ENCODE peak calls at places on chromosomes 6 and 20, in ten cellular contexts. One of them, this sample, is unnamed.

GRCh38 chr6:144066745-144067484 is 28.5 kb downstream of the SF3B5 start:
- DNase-seq in activated CD8-positive, alpha-beta T cell treated with anti-CD3 and anti-CD28 coated beads for 36 hours: peak
- DNase-seq in fibroblast of the aortic adventitia: no peak
- DNase-seq in GM20000: peak
- DNase-seq in IMR-90: no peak
- DNase-seq in fibroblast of pulmonary artery: no peak
- DNase-seq in thoracic aorta: no peak
- DNase-seq in AG10803: no peak
- DNase-seq in retinal pigment epithelial cell: no peak
- DNase-seq in HFFc6: no peak
- DNase-seq in this sample: no peak

GRCh38 chr6:167811689-167812487 is 14.8 kb upstream of the AFDN start:
- DNase-seq in activated CD8-positive, alpha-beta T cell treated with anti-CD3 and anti-CD28 coated beads for 36 hours: no peak
- DNase-seq in fibroblast of the aortic adventitia: no peak
- DNase-seq in GM20000: no peak
- DNase-seq in IMR-90: no peak
- DNase-seq in fibroblast of pulmonary artery: peak
- DNase-seq in thoracic aorta: no peak
- DNase-seq in AG10803: no peak
- DNase-seq in retinal pigment epithelial cell: no peak
- DNase-seq in HFFc6: no peak
- DNase-seq in this sample: no peak

GRCh38 chr20:47691632-47692031 is 93.6 kb downstream of the SULF2 start:
- DNase-seq in activated CD8-positive, alpha-beta T cell treated with anti-CD3 and anti-CD28 coated beads for 36 hours: no peak
- DNase-seq in fibroblast of the aortic adventitia: peak
- DNase-seq in GM20000: no peak
- DNase-seq in IMR-90: peak
- DNase-seq in fibroblast of pulmonary artery: peak
- DNase-seq in thoracic aorta: no peak
- DNase-seq in AG10803: peak
- DNase-seq in retinal pigment epithelial cell: no peak
- DNase-seq in HFFc6: peak
- DNase-seq in this sample: no peak

GRCh38 chr6:70547313-70547712 is 19.4 kb upstream of the SDHAF4 start:
- DNase-seq in activated CD8-positive, alpha-beta T cell treated with anti-CD3 and anti-CD28 coated beads for 36 hours: no peak
- DNase-seq in fibroblast of the aortic adventitia: peak
- DNase-seq in GM20000: no peak
- DNase-seq in IMR-90: peak
- DNase-seq in fibroblast of pulmonary artery: peak
- DNase-seq in thoracic aorta: no peak
- DNase-seq in AG10803: peak
- DNase-seq in retinal pigment epithelial cell: no peak
- DNase-seq in HFFc6: peak
- DNase-seq in this sample: no peak

GRCh38 chr20:31845300-31845863 is at the start of gene FOXS1:
- DNase-seq in activated CD8-positive, alpha-beta T cell treated with anti-CD3 and anti-CD28 coated beads for 36 hours: no peak
- DNase-seq in fibroblast of the aortic adventitia: no peak
- DNase-seq in GM20000: no peak
- DNase-seq in IMR-90: no peak
- DNase-seq in fibroblast of pulmonary artery: peak
- DNase-seq in thoracic aorta: peak
- DNase-seq in AG10803: no peak
- DNase-seq in retinal pigment epithelial cell: no peak
- DNase-seq in HFFc6: no peak
- DNase-seq in this sample: peak

GRCh38 chr6:52310932-52311331 is 26.4 kb upstream of the MCM3 start:
- DNase-seq in activated CD8-positive, alpha-beta T cell treated with anti-CD3 and anti-CD28 coated beads for 36 hours: no peak
- DNase-seq in fibroblast of the aortic adventitia: no peak
- DNase-seq in GM20000: no peak
- DNase-seq in IMR-90: no peak
- DNase-seq in fibroblast of pulmonary artery: no peak
- DNase-seq in thoracic aorta: no peak
- DNase-seq in AG10803: no peak
- DNase-seq in retinal pigment epithelial cell: no peak
- DNase-seq in HFFc6: no peak
- DNase-seq in this sample: no peak

GRCh38 chr6:108685970-108686369 is 125.3 kb downstream of the FOXO3 start:
- DNase-seq in activated CD8-positive, alpha-beta T cell treated with anti-CD3 and anti-CD28 coated beads for 36 hours: no peak
- DNase-seq in fibroblast of the aortic adventitia: no peak
- DNase-seq in GM20000: no peak
- DNase-seq in IMR-90: no peak
- DNase-seq in fibroblast of pulmonary artery: no peak
- DNase-seq in thoracic aorta: no peak
- DNase-seq in AG10803: no peak
- DNase-seq in retinal pigment epithelial cell: no peak
- DNase-seq in HFFc6: no peak
- DNase-seq in this sample: no peak

GRCh38 chr6:69294862-69295261 is 501.9 kb downstream of the LMBRD1 start:
- DNase-seq in activated CD8-positive, alpha-beta T cell treated with anti-CD3 and anti-CD28 coated beads for 36 hours: no peak
- DNase-seq in fibroblast of the aortic adventitia: no peak
- DNase-seq in GM20000: no peak
- DNase-seq in IMR-90: no peak
- DNase-seq in fibroblast of pulmonary artery: no peak
- DNase-seq in thoracic aorta: no peak
- DNase-seq in AG10803: no peak
- DNase-seq in retinal pigment epithelial cell: no peak
- DNase-seq in HFFc6: no peak
- DNase-seq in this sample: no peak

GRCh38 chr6:166010585-166010984 is 157.1 kb downstream of the TBXT start:
- DNase-seq in activated CD8-positive, alpha-beta T cell treated with anti-CD3 and anti-CD28 coated beads for 36 hours: no peak
- DNase-seq in fibroblast of the aortic adventitia: no peak
- DNase-seq in GM20000: no peak
- DNase-seq in IMR-90: no peak
- DNase-seq in fibroblast of pulmonary artery: no peak
- DNase-seq in thoracic aorta: no peak
- DNase-seq in AG10803: no peak
- DNase-seq in retinal pigment epithelial cell: no peak
- DNase-seq in HFFc6: no peak
- DNase-seq in this sample: no peak

GRCh38 chr20:61659652-61660346 is 405.9 kb downstream of the TAF4 start:
- DNase-seq in activated CD8-positive, alpha-beta T cell treated with anti-CD3 and anti-CD28 coated beads for 36 hours: no peak
- DNase-seq in fibroblast of the aortic adventitia: no peak
- DNase-seq in GM20000: no peak
- DNase-seq in IMR-90: no peak
- DNase-seq in fibroblast of pulmonary artery: no peak
- DNase-seq in thoracic aorta: no peak
- DNase-seq in AG10803: no peak
- DNase-seq in retinal pigment epithelial cell: no peak
- DNase-seq in HFFc6: no peak
- DNase-seq in this sample: no peak

GRCh38 chr6:33590531-33591198 is 10.6 kb upstream of the BAK1 start:
- DNase-seq in activated CD8-positive, alpha-beta T cell treated with anti-CD3 and anti-CD28 coated beads for 36 hours: no peak
- DNase-seq in fibroblast of the aortic adventitia: no peak
- DNase-seq in GM20000: no peak
- DNase-seq in IMR-90: no peak
- DNase-seq in fibroblast of pulmonary artery: no peak
- DNase-seq in thoracic aorta: no peak
- DNase-seq in AG10803: peak
- DNase-seq in retinal pigment epithelial cell: no peak
- DNase-seq in HFFc6: peak
- DNase-seq in this sample: no peak

GRCh38 chr6:6707143-6707542 is 118.6 kb downstream of the LY86 start:
- DNase-seq in activated CD8-positive, alpha-beta T cell treated with anti-CD3 and anti-CD28 coated beads for 36 hours: no peak
- DNase-seq in fibroblast of the aortic adventitia: no peak
- DNase-seq in GM20000: no peak
- DNase-seq in IMR-90: no peak
- DNase-seq in fibroblast of pulmonary artery: no peak
- DNase-seq in thoracic aorta: no peak
- DNase-seq in AG10803: no peak
- DNase-seq in retinal pigment epithelial cell: no peak
- DNase-seq in HFFc6: no peak
- DNase-seq in this sample: no peak

GRCh38 chr6:35972471-35972985 is 51.6 kb upstream of the SRPK1 start:
- DNase-seq in activated CD8-positive, alpha-beta T cell treated with anti-CD3 and anti-CD28 coated beads for 36 hours: no peak
- DNase-seq in fibroblast of the aortic adventitia: peak
- DNase-seq in GM20000: no peak
- DNase-seq in IMR-90: no peak
- DNase-seq in fibroblast of pulmonary artery: no peak
- DNase-seq in thoracic aorta: no peak
- DNase-seq in AG10803: no peak
- DNase-seq in retinal pigment epithelial cell: no peak
- DNase-seq in HFFc6: no peak
- DNase-seq in this sample: no peak

GRCh38 chr6:89874438-89874837 is 19.8 kb upstream of the GJA10 start:
- DNase-seq in activated CD8-positive, alpha-beta T cell treated with anti-CD3 and anti-CD28 coated beads for 36 hours: no peak
- DNase-seq in fibroblast of the aortic adventitia: no peak
- DNase-seq in GM20000: no peak
- DNase-seq in IMR-90: no peak
- DNase-seq in fibroblast of pulmonary artery: no peak
- DNase-seq in thoracic aorta: no peak
- DNase-seq in AG10803: no peak
- DNase-seq in retinal pigment epithelial cell: no peak
- DNase-seq in HFFc6: no peak
- DNase-seq in this sample: no peak

GRCh38 chr6:159533568-159533967 is 159.5 kb downstream of the SOD2 start:
- DNase-seq in activated CD8-positive, alpha-beta T cell treated with anti-CD3 and anti-CD28 coated beads for 36 hours: no peak
- DNase-seq in fibroblast of the aortic adventitia: peak
- DNase-seq in GM20000: no peak
- DNase-seq in IMR-90: peak
- DNase-seq in fibroblast of pulmonary artery: no peak
- DNase-seq in thoracic aorta: no peak
- DNase-seq in AG10803: peak
- DNase-seq in retinal pigment epithelial cell: no peak
- DNase-seq in HFFc6: peak
- DNase-seq in this sample: no peak

GRCh38 chr6:89313006-89313405 is 2.1 kb downstream of the GABRR2 start:
- DNase-seq in activated CD8-positive, alpha-beta T cell treated with anti-CD3 and anti-CD28 coated beads for 36 hours: no peak
- DNase-seq in fibroblast of the aortic adventitia: peak
- DNase-seq in GM20000: no peak
- DNase-seq in IMR-90: peak
- DNase-seq in fibroblast of pulmonary artery: peak
- DNase-seq in thoracic aorta: peak
- DNase-seq in AG10803: peak
- DNase-seq in retinal pigment epithelial cell: peak
- DNase-seq in HFFc6: peak
- DNase-seq in this sample: no peak

GRCh38 chr20:19212524-19213502 is at the start of gene SLC24A3:
- DNase-seq in activated CD8-positive, alpha-beta T cell treated with anti-CD3 and anti-CD28 coated beads for 36 hours: peak
- DNase-seq in fibroblast of the aortic adventitia: no peak
- DNase-seq in GM20000: peak
- DNase-seq in IMR-90: no peak
- DNase-seq in fibroblast of pulmonary artery: peak
- DNase-seq in thoracic aorta: no peak
- DNase-seq in AG10803: peak
- DNase-seq in retinal pigment epithelial cell: no peak
- DNase-seq in HFFc6: no peak
- DNase-seq in this sample: peak

GRCh38 chr6:163100259-163100658 is 314.3 kb upstream of the QKI start:
- DNase-seq in activated CD8-positive, alpha-beta T cell treated with anti-CD3 and anti-CD28 coated beads for 36 hours: no peak
- DNase-seq in fibroblast of the aortic adventitia: no peak
- DNase-seq in GM20000: no peak
- DNase-seq in IMR-90: no peak
- DNase-seq in fibroblast of pulmonary artery: no peak
- DNase-seq in thoracic aorta: no peak
- DNase-seq in AG10803: no peak
- DNase-seq in retinal pigment epithelial cell: no peak
- DNase-seq in HFFc6: no peak
- DNase-seq in this sample: no peak
- TF ChIP-seq CTCF in activated CD8-positive, alpha-beta T cell treated with anti-CD3 and anti-CD28 coated beads for 36 hours: no peak
- TF ChIP-seq CTCF in fibroblast of the aortic adventitia: no peak
- TF ChIP-seq CTCF in GM20000: no peak
- TF ChIP-seq CTCF in IMR-90: no peak
- TF ChIP-seq CTCF in fibroblast of pulmonary artery: no peak
- TF ChIP-seq CTCF in thoracic aorta: no peak
- TF ChIP-seq CTCF in AG10803: no peak
- TF ChIP-seq CTCF in retinal pigment epithelial cell: no peak
- TF ChIP-seq CTCF in HFFc6: no peak
- TF ChIP-seq CTCF in this sample: no peak

DNA sequence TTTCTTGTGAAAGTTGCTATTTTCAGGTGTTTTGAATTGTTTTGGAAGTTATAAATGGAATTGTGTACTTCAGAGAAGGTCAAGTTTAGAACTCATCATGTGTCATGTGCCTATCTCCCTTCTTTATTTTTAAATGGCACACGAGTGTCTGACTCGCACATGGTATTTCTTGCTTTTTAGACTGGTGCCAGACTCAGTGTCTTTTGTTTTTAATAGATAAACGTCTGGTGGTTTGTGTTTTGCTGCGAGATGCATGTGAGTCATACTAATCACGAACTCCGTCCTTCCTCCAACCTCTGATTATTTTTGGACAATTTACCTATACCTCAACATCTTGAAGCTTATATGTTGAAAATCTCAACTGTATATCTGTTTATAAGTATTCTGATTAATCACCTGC is 292.1 kb downstream of the CDKAL1 start:
- DNase-seq in activated CD8-positive, alpha-beta T cell treated with anti-CD3 and anti-CD28 coated beads for 36 hours: no peak
- DNase-seq in fibroblast of the aortic adventitia: peak
- DNase-seq in GM20000: no peak
- DNase-seq in IMR-90: peak
- DNase-seq in fibroblast of pulmonary artery: peak
- DNase-seq in thoracic aorta: no peak
- DNase-seq in AG10803: peak
- DNase-seq in retinal pigment epithelial cell: no peak
- DNase-seq in HFFc6: peak
- DNase-seq in this sample: no peak
- TF ChIP-seq CTCF in activated CD8-positive, alpha-beta T cell treated with anti-CD3 and anti-CD28 coated beads for 36 hours: no peak
- TF ChIP-seq CTCF in fibroblast of the aortic adventitia: no peak
- TF ChIP-seq CTCF in GM20000: no peak
- TF ChIP-seq CTCF in IMR-90: no peak
- TF ChIP-seq CTCF in fibroblast of pulmonary artery: no peak
- TF ChIP-seq CTCF in thoracic aorta: no peak
- TF ChIP-seq CTCF in AG10803: no peak
- TF ChIP-seq CTCF in retinal pigment epithelial cell: no peak
- TF ChIP-seq CTCF in HFFc6: no peak
- TF ChIP-seq CTCF in this sample: no peak

GRCh38 chr6:28896505-28897392 is 27.0 kb downstream of the TRIM27 start:
- DNase-seq in activated CD8-positive, alpha-beta T cell treated with anti-CD3 and anti-CD28 coated beads for 36 hours: peak
- DNase-seq in fibroblast of the aortic adventitia: peak
- DNase-seq in GM20000: peak
- DNase-seq in IMR-90: peak
- DNase-seq in fibroblast of pulmonary artery: peak
- DNase-seq in thoracic aorta: no peak
- DNase-seq in AG10803: peak
- DNase-seq in retinal pigment epithelial cell: peak
- DNase-seq in HFFc6: peak
- DNase-seq in this sample: no peak
- TF ChIP-seq CTCF in activated CD8-positive, alpha-beta T cell treated with anti-CD3 and anti-CD28 coated beads for 36 hours: no peak
- TF ChIP-seq CTCF in fibroblast of the aortic adventitia: peak
- TF ChIP-seq CTCF in GM20000: peak
- TF ChIP-seq CTCF in IMR-90: no peak
- TF ChIP-seq CTCF in fibroblast of pulmonary artery: peak
- TF ChIP-seq CTCF in thoracic aorta: peak
- TF ChIP-seq CTCF in AG10803: peak
- TF ChIP-seq CTCF in retinal pigment epithelial cell: peak
- TF ChIP-seq CTCF in HFFc6: peak
- TF ChIP-seq CTCF in this sample: peak

GRCh38 chr6:3643921-3644320 is 107.6 kb downstream of the PXDC1 start:
- DNase-seq in activated CD8-positive, alpha-beta T cell treated with anti-CD3 and anti-CD28 coated beads for 36 hours: no peak
- DNase-seq in fibroblast of the aortic adventitia: no peak
- DNase-seq in GM20000: no peak
- DNase-seq in IMR-90: no peak
- DNase-seq in fibroblast of pulmonary artery: no peak
- DNase-seq in thoracic aorta: no peak
- DNase-seq in AG10803: no peak
- DNase-seq in retinal pigment epithelial cell: no peak
- DNase-seq in HFFc6: no peak
- DNase-seq in this sample: no peak
- TF ChIP-seq CTCF in activated CD8-positive, alpha-beta T cell treated with anti-CD3 and anti-CD28 coated beads for 36 hours: no peak
- TF ChIP-seq CTCF in fibroblast of the aortic adventitia: no peak
- TF ChIP-seq CTCF in GM20000: no peak
- TF ChIP-seq CTCF in IMR-90: no peak
- TF ChIP-seq CTCF in fibroblast of pulmonary artery: no peak
- TF ChIP-seq CTCF in thoracic aorta: no peak
- TF ChIP-seq CTCF in AG10803: no peak
- TF ChIP-seq CTCF in retinal pigment epithelial cell: no peak
- TF ChIP-seq CTCF in HFFc6: no peak
- TF ChIP-seq CTCF in this sample: no peak

GRCh38 chr6:138403801-138404665 is at the start of gene HEBP2:
- DNase-seq in activated CD8-positive, alpha-beta T cell treated with anti-CD3 and anti-CD28 coated beads for 36 hours: peak
- DNase-seq in fibroblast of the aortic adventitia: peak
- DNase-seq in GM20000: peak
- DNase-seq in IMR-90: peak
- DNase-seq in fibroblast of pulmonary artery: peak
- DNase-seq in thoracic aorta: peak
- DNase-seq in AG10803: peak
- DNase-seq in retinal pigment epithelial cell: peak
- DNase-seq in HFFc6: peak
- DNase-seq in this sample: peak
- TF ChIP-seq CTCF in activated CD8-positive, alpha-beta T cell treated with anti-CD3 and anti-CD28 coated beads for 36 hours: peak
- TF ChIP-seq CTCF in fibroblast of the aortic adventitia: peak
- TF ChIP-seq CTCF in GM20000: peak
- TF ChIP-seq CTCF in IMR-90: peak
- TF ChIP-seq CTCF in fibroblast of pulmonary artery: no peak
- TF ChIP-seq CTCF in thoracic aorta: peak
- TF ChIP-seq CTCF in AG10803: peak
- TF ChIP-seq CTCF in retinal pigment epithelial cell: peak
- TF ChIP-seq CTCF in HFFc6: peak
- TF ChIP-seq CTCF in this sample: peak